ENCODE peak calls at places on chromosomes 6 and 20, in four cellular contexts. H, S, B and N are unnamed samples.

GRCh38 chr20:10632681-10633509 is 40.9 kb downstream of the JAG1 start:
- DNase-seq in H (no peak), S (no peak), B (no peak), N (no peak)

GRCh38 chr20:47256665-47257236 is 99.7 kb downstream of the ZMYND8 start:
- DNase-seq in S (no peak), B (no peak), H (no peak), N (no peak)

GRCh38 chr6:71386215-71386614 is 97.6 kb downstream of the OGFRL1 start:
- DNase-seq in H (no peak), S (no peak), B (no peak), N (no peak)

GRCh38 chr20:45781391-45781931 is 10.2 kb downstream of the WFDC3 start:
- DNase-seq in B (no peak), H (peak; percentile 92), S (no peak), N (peak; percentile 90)

GRCh38 chr6:18101271-18101670 is 21.2 kb downstream of the NHLRC1 start:
- DNase-seq in H (no peak), S (no peak), B (no peak), N (no peak)

GRCh38 chr6:169886631-169887227 is 135.3 kb downstream of the ERMARD start:
- DNase-seq in B (no peak), S (peak; percentile 39), H (no peak), N (no peak)

GRCh38 chr6:2434116-2434515 is 188.7 kb upstream of the GMDS start:
- DNase-seq in B (no peak), S (no peak), H (peak; percentile 37), N (no peak)

GRCh38 chr6:9611016-9611415 is 803.9 kb downstream of the TFAP2A start:
- DNase-seq in H (no peak), S (no peak), B (no peak), N (no peak)

GRCh38 chr20:35575958-35576357 is 34.1 kb downstream of the ERGIC3 start:
- DNase-seq in B (peak; percentile 62), S (no peak), H (no peak), N (no peak)

GRCh38 chr20:25739615-25740320 is 43.1 kb upstream of the ZNF337 start:
- DNase-seq in B (no peak), S (no peak), H (no peak), N (peak; percentile 7)

GRCh38 chr6:47698342-47698787 is at the start of gene ADGRF4:
- DNase-seq in B (no peak), S (no peak), H (no peak), N (peak; percentile 67)

GRCh38 chr20:45229264-45230056 is 8.3 kb downstream of the SEMG2 start:
- DNase-seq in S (peak; percentile 52), B (peak; percentile 26), H (peak; percentile 60), N (no peak)

GRCh38 chr20:20582733-20583132 is 129.7 kb downstream of the RALGAPA2 start:
- DNase-seq in B (no peak), H (no peak), S (no peak), N (no peak)

GRCh38 chr20:20578838-20579237 is 133.6 kb downstream of the RALGAPA2 start:
- DNase-seq in S (no peak), B (no peak), H (no peak), N (no peak)

GRCh38 chr20:20580139-20580538 is 132.3 kb downstream of the RALGAPA2 start:
- DNase-seq in S (no peak), H (no peak), B (no peak), N (no peak)
- H3K36me3 ChIP-seq in S (no peaks in the 10 kb centered on the region), H (peaks cover 6% of the 10 kb centered on the region), B (peaks cover 23% of the 10 kb centered on the region), N (no peaks in the 10 kb centered on the region)

DNA sequence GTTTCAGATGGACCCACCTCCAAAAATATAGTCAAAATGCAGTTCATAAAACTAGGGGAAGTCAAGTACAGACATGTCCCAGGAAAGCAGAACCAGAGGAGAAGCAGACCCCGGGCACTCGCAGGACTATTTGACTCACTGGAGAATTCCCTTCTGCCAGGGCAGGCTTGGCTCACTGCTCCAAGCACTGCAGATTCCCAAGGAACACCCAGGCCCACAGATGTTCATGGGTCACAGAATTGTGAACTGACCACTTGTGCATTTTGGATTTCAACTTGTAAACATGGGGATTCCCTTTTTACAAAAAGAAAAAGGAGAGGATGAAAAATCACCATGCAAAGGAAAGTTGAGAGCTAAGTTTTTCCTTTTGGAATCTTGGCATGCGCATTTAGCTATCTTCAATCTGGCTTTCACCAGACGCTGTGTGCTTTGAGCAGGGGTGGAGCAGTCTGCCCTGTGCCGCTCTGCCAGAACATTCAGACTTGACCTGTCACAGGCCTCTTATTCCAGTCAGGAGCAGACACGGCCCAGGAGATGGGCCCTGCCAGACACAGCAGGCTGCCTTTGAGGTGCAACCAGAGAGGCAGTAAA is 237.5 kb upstream of the TAB2 start:
- DNase-seq in B (no peak), S (no peak), H (no peak), N (no peak)
- TF ChIP-seq TCF7L2 in B (no peak), S (no peak), H (no peak), N (no peak)

GRCh38 chr6:14061644-14062043 is 55.9 kb upstream of the CD83 start:
- DNase-seq in H (no peak), B (no peak), S (no peak), N (no peak)

GRCh38 chr6:14062345-14063029 is 55.1 kb upstream of the CD83 start:
- DNase-seq in S (no peak), H (no peak), B (no peak), N (no peak)

GRCh38 chr6:14059791-14060436 is 57.7 kb upstream of the CD83 start:
- DNase-seq in H (no peak), S (no peak), B (no peak), N (no peak)

GRCh38 chr6:14058735-14059134 is 58.8 kb upstream of the CD83 start:
- DNase-seq in B (no peak), S (no peak), H (no peak), N (no peak)

DNA sequence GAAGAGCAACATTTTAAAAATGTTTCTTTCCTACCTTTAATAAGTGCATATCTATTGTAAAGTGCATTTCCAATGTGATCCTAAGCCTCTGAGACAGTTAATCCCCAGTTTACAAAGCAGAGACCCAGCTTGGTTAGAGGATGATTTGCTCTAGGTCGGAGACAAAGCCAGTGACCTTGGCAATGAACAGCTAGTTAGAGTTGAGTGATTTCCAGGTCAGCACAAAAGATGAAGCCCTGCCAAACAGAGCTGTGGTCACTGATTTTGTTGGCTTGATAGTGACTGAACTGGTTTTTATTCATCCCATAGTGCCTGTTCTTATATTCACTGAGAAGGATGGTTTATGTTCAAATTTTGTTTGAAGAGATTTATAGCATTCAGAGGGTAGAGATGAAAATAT is 56.6 kb upstream of the CD83 start:
- DNase-seq in S (no peak), B (no peak), H (no peak), N (no peak)
- H3K36me3 ChIP-seq in S (no peaks in the 10 kb centered on the region), B (no peaks in the 10 kb centered on the region), H (no peaks in the 10 kb centered on the region), N (no peaks in the 10 kb centered on the region)

GRCh38 chr6:159533016-159533415 is 160.0 kb downstream of the SOD2 start:
- DNase-seq in H (no peak), S (no peak), B (no peak), N (no peak)
- TF ChIP-seq TCF7L2 in H (no peak), S (no peak), B (no peak), N (no peak)

GRCh38 chr6:79048611-79049010 is 29.4 kb downstream of the PHIP start:
- DNase-seq in H (peak; percentile 34), B (peak; percentile 29), S (peak; percentile 12), N (peak; percentile 4)
- H3K36me3 ChIP-seq in H (no peaks in the 10 kb centered on the region), B (peaks cover 29% of the 10 kb centered on the region), S (peaks cover 69% of the 10 kb centered on the region), N (peaks cover 28% of the 10 kb centered on the region)

GRCh38 chr6:127514396-127515227 is 4.5 kb downstream of the MTCL3 start:
- DNase-seq in B (no peak), H (no peak), S (no peak), N (no peak)
- TF ChIP-seq TCF7L2 in B (no peak), H (peak; percentile 24), S (no peak), N (peak; percentile 42)

GRCh38 chr20:497979-498378 is 35.6 kb upstream of the TBC1D20 start:
- DNase-seq in H (no peak), S (no peak), B (no peak), N (no peak)
- H3K36me3 ChIP-seq in H (peaks cover 70% of the 10 kb centered on the region), S (peaks cover 86% of the 10 kb centered on the region), B (peaks cover 88% of the 10 kb centered on the region), N (peaks cover 59% of the 10 kb centered on the region)